ENCODE peak calls at places on chromosomes 3 and 15, in six cellular contexts. F is Peyer's patch; L is CD8-positive, alpha-beta T cell; A is heart left ventricle; M is sigmoid colon; O is cardiac fibroblast. B is an unnamed sample.

GRCh38 chr3:33047842-33048834 is 48.8 kb downstream of the GLB1 start:
- DNase-seq in F (peak), L (peak), A (no peak), M (no peak), O (no peak), B (no peak)

GRCh38 chr15:79068790-79069189 is 21.8 kb downstream of the RASGRF1 start:
- DNase-seq in F (no peak), L (no peak), A (no peak), M (no peak), O (no peak), B (no peak)

GRCh38 chr15:66196565-66196964 is 57.0 kb downstream of the MEGF11 start:
- DNase-seq in F (no peak), L (no peak), A (no peak), M (no peak), O (no peak), B (no peak)

GRCh38 chr3:184724662-184725061 is 12.8 kb upstream of the MAGEF1 start:
- DNase-seq in F (no peak), L (no peak), A (no peak), M (no peak), O (no peak), B (no peak)

GRCh38 chr3:120094776-120095225 is 554 bp upstream of the GSK3B start:
- DNase-seq in F (peak), L (no peak), A (no peak), M (peak), O (peak), B (peak)

GRCh38 chr3:123412811-123413588 is 35.9 kb downstream of the ADCY5 start:
- DNase-seq in F (no peak), L (no peak), A (peak), M (peak), O (peak), B (no peak)

GRCh38 chr15:63939531-63940130 is 105.9 kb upstream of the HERC1 start:
- DNase-seq in F (peak), L (peak), A (peak), M (peak), O (peak), B (peak)

GRCh38 chr3:78076379-78076778 is 1036.5 kb downstream of the ROBO2 start:
- DNase-seq in F (no peak), L (no peak), A (no peak), M (no peak), O (peak), B (no peak)

GRCh38 chr3:36227982-36228381 is 152.3 kb upstream of the STAC start:
- DNase-seq in F (no peak), L (no peak), A (peak), M (no peak), O (no peak), B (no peak)

GRCh38 chr3:124540550-124541201 is 189.6 kb upstream of the UMPS start:
- DNase-seq in F (no peak), L (no peak), A (no peak), M (no peak), O (no peak), B (no peak)

GRCh38 chr15:59553879-59554735 is 57.5 kb upstream of the GCNT3 start:
- DNase-seq in F (no peak), L (no peak), A (no peak), M (peak), O (peak), B (no peak)

GRCh38 chr3:73745429-73746247 is 120.9 kb upstream of the PDZRN3 start:
- DNase-seq in F (no peak), L (no peak), A (no peak), M (no peak), O (peak), B (no peak)

GRCh38 chr15:39643747-39644520 is 63.1 kb downstream of the THBS1 start:
- DNase-seq in F (no peak), L (no peak), A (no peak), M (no peak), O (no peak), B (no peak)

GRCh38 chr15:98596131-98596530 is 52.2 kb upstream of the IGF1R start:
- DNase-seq in F (no peak), L (no peak), A (no peak), M (no peak), O (no peak), B (peak)

GRCh38 chr3:66692108-66692750 is 191.4 kb upstream of the LRIG1 start:
- DNase-seq in F (peak), L (no peak), A (no peak), M (no peak), O (no peak), B (no peak)

GRCh38 chr15:68556139-68556990 is 22.4 kb upstream of the CORO2B start:
- DNase-seq in F (no peak), L (no peak), A (peak), M (no peak), O (no peak), B (no peak)

GRCh38 chr15:35445891-35446290 is 100.1 kb downstream of the DPH6 start:
- DNase-seq in F (no peak), L (no peak), A (no peak), M (no peak), O (no peak), B (no peak)

GRCh38 chr3:138544546-138544945 is 49.5 kb downstream of the CEP70 start:
- DNase-seq in F (no peak), L (no peak), A (no peak), M (no peak), O (no peak), B (no peak)

GRCh38 chr3:138135141-138135832 is 3.1 kb upstream of the A4GNT start:
- DNase-seq in F (no peak), L (no peak), A (no peak), M (no peak), O (no peak), B (no peak)

GRCh38 chr3:85151555-85151954 is 192.8 kb downstream of the CADM2 start:
- DNase-seq in F (no peak), L (no peak), A (no peak), M (no peak), O (no peak), B (no peak)

GRCh38 chr15:29343229-29343628 is 73.6 kb upstream of the NSMCE3 start:
- DNase-seq in F (no peak), L (no peak), A (no peak), M (no peak), O (no peak), B (no peak)

GRCh38 chr3:14371573-14372474 is 30.6 kb upstream of the SLC6A6 start:
- DNase-seq in F (peak), L (no peak), A (peak), M (peak), O (peak), B (peak)

GRCh38 chr3:37074178-37074577 is 80.9 kb downstream of the MLH1 start:
- DNase-seq in F (no peak), L (no peak), A (no peak), M (no peak), O (peak), B (no peak)

GRCh38 chr3:188661801-188662200 is 507.8 kb downstream of the LPP start:
- DNase-seq in F (no peak), L (no peak), A (no peak), M (no peak), O (no peak), B (no peak)

GRCh38 chr3:82891028-82891427 is 1129.6 kb upstream of the GBE1 start:
- DNase-seq in F (no peak), L (no peak), A (no peak), M (no peak), O (no peak), B (no peak)

GRCh38 chr15:32818758-32819405 is 101.1 kb downstream of the GREM1 start:
- DNase-seq in F (no peak), L (no peak), A (no peak), M (no peak), O (peak), B (no peak)

GRCh38 chr3:197406266-197406665 is 107.9 kb upstream of the DLG1 start:
- DNase-seq in F (no peak), L (no peak), A (peak), M (peak), O (peak), B (no peak)

GRCh38 chr3:63674586-63674985 is 22.1 kb downstream of the SNTN start:
- DNase-seq in F (no peak), L (no peak), A (no peak), M (no peak), O (no peak), B (no peak)
- H3K4me3 ChIP-seq in F (no peak), L (no peak), A (no peak), M (no peak), O (no peak), B (no peak)

DNA sequence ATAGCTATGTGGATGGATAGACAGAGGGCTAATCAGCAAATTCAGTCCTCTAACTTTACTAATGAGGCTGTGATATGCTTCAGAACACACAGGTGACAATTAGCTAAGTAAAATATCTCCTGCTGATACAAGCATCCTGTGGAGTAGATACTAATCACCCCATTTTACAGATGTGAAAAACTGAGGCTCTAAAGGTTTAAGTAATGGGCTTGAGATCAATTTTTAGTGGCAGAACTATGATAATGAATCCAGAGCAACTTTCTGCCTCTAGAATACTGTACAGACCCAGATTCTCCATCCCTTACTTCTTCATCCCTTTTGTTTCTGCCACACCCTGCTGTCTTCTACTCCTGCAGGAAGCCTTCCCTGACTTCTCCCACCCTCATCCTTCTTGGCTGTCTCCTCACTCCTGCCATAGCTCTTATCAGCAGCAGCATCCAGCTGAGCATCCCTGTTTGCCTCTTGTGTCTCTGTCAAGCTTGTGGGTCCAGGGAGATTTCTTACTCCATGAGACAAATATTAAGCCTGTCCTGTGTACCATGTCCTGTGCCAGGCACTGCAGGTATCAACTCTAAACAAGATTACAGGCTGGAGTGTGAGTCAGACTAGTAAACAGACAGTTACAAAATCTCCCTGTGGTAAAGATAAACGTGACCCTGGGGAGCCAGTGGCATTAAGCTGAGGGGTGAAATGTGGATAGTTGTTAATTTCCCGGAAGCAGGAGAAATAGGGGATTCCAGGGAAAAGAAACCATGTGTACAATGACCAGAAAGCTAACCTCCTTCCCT is 39.2 kb downstream of the SLC6A11 start:
- DNase-seq in F (no peak), L (no peak), A (no peak), M (no peak), O (no peak), B (no peak)
- TF ChIP-seq CTCF in F (no peak), L (no peak), A (no peak), M (no peak), O (no peak), B (no peak)

DNA sequence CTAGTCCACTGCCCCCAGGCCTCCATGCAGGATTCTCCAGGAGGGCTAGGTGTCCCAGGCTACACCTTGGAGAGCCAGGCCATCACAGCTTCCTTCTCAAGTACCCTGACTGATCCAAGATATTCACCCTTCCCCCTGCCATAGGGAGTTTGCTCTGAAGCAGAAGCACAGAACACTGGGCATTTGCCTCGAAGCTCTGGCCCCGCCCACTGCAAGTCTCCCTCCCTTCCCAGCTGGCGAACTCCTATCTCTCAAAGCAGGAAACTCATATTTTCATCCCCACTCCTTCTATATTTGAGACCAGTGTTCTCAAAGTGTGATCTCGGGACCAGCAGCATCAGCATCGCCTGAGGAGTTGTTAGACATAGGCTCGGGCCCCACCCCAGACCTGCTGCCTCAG is 185.7 kb upstream of the UBE2E1 start:
- DNase-seq in F (no peak), L (no peak), A (no peak), M (no peak), O (peak), B (no peak)
- H3K4me3 ChIP-seq in F (no peak), L (no peak), A (no peak), M (no peak), O (no peak), B (no peak)

GRCh38 chr3:64685800-64686445 is 1.9 kb downstream of the ADAMTS9 start:
- DNase-seq in F (peak), L (no peak), A (peak), M (peak), O (peak), B (peak)
- TF ChIP-seq CTCF in F (peak), L (no peak), A (peak), M (no peak), O (peak), B (peak)

GRCh38 chr3:152097770-152098169 is 171.0 kb upstream of the MBNL1 start:
- DNase-seq in F (no peak), L (no peak), A (no peak), M (peak), O (peak), B (no peak)
- H3K4me3 ChIP-seq in F (no peak), L (no peak), A (no peak), M (no peak), O (no peak), B (no peak)

GRCh38 chr15:26178821-26179220 is 315.7 kb upstream of the ATP10A start:
- DNase-seq in F (no peak), L (no peak), A (no peak), M (no peak), O (no peak), B (no peak)

GRCh38 chr15:26176831-26177230 is 313.7 kb upstream of the ATP10A start:
- DNase-seq in F (no peak), L (no peak), A (no peak), M (no peak), O (no peak), B (no peak)

GRCh38 chr15:26177816-26178215 is 314.7 kb upstream of the ATP10A start:
- DNase-seq in F (no peak), L (no peak), A (no peak), M (no peak), O (no peak), B (no peak)

GRCh38 chr15:26179906-26180305 is 316.8 kb upstream of the ATP10A start:
- DNase-seq in F (no peak), L (no peak), A (no peak), M (no peak), O (no peak), B (no peak)
- TF ChIP-seq CTCF in F (no peak), L (no peak), A (peak), M (no peak), O (no peak), B (peak)

GRCh38 chr15:73751481-73751880 is 1.7 kb downstream of the INSYN1 start:
- DNase-seq in F (no peak), L (no peak), A (no peak), M (no peak), O (no peak), B (no peak)
- H3K4me3 ChIP-seq in F (peak), L (no peak), A (peak), M (peak), O (no peak), B (peak)

GRCh38 chr3:135452881-135453280 is 512.6 kb upstream of the PPP2R3A start:
- DNase-seq in F (no peak), L (no peak), A (no peak), M (no peak), O (no peak), B (no peak)
- TF ChIP-seq CTCF in F (no peak), L (no peak), A (no peak), M (no peak), O (no peak), B (no peak)

DNA sequence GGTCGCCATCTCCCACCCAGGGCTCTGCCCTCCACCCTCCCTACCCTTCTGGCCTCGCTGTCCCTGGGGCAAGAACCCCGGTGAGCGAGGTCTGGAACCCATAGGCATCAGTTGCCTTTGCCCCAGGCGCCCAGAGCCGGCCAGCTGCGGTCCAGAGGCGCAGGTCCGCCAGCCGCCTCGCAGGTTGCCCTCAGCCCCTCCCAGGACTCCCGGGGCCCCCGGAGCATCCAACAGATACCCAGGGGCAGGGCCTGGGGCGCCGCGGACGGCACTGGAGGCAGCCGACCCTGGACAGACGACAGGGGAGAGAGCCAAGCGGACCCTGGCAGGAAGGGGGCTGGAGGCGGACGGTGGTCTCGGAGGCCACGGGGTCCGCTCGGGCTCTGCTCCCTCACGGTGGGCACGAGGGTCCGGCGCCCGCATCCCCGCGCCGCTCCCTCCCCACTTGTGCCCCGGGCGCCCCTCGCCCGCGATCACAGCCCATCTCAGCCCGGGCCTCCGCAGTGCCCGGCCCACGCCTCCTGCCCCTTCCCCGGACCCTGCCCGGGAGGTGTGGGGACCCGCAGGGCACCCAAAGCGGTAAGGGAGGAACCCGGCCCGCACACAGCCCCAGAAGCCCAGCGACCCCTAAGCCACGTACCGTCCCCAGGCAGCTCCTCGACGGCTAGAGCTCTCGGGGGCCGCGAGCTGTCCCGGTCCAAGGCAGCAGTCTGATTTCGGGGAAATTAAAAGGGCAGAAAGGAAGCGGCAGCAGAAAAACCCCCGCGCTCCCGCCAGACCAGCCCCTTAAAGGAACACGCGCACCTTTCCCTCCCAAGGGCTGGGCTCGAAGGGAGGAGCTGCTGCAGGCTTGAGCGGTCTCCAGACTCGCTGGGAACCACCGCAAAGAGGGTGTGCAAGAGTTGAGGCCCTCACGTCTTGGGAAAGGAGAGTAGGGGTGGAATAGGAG is at the start of gene HAPLN3:
- DNase-seq in F (peak), L (peak), A (no peak), M (no peak), O (peak), B (no peak)
- H3K4me3 ChIP-seq in F (peak), L (peak), A (peak), M (peak), O (peak), B (peak)

GRCh38 chr3:55454611-55455010 is 32.5 kb downstream of the WNT5A start:
- DNase-seq in F (no peak), L (no peak), A (no peak), M (no peak), O (no peak), B (peak)

GRCh38 chr3:55458398-55458797 is 28.7 kb downstream of the WNT5A start:
- DNase-seq in F (no peak), L (no peak), A (no peak), M (no peak), O (no peak), B (peak)

GRCh38 chr3:55455915-55456314 is 31.2 kb downstream of the WNT5A start:
- DNase-seq in F (no peak), L (no peak), A (no peak), M (no peak), O (no peak), B (peak)

GRCh38 chr3:55452886-55453285 is 34.2 kb downstream of the WNT5A start:
- DNase-seq in F (no peak), L (no peak), A (no peak), M (no peak), O (no peak), B (peak)

GRCh38 chr3:55453871-55454496 is 33.1 kb downstream of the WNT5A start:
- DNase-seq in F (no peak), L (no peak), A (no peak), M (no peak), O (no peak), B (no peak)
- TF ChIP-seq CTCF in F (no peak), L (no peak), A (no peak), M (no peak), O (no peak), B (no peak)

B was measured in right atrium auricular region.